ENCODE peak calls at places on chromosome 4, in eight cellular contexts. B is neural crest cell; C is left ventricle myocardium inferior; O is CD8-positive, alpha-beta T cell; F is type B pancreatic cell; S is epithelial cell of proximal tubule; L is astrocyte of the spinal cord; G is AG10803. P is an unnamed sample.
A peak's percentile ranks its signal among the peaks of the same experiment; 100 is the strongest.

GRCh38 chr4:95547708-95548471 is 883 bp downstream of the UNC5C start:
- DNase-seq in G (peak; percentile 2), B (peak; percentile 41), L (peak; percentile 46), F (no peak), C (peak; percentile 25), S (no peak), O (no peak), P (no peak)

GRCh38 chr4:106583567-106583966 is 215.0 kb upstream of the GIMD1 start:
- DNase-seq in S (peak; percentile 89), G (peak; percentile 98), O (no peak), L (peak; percentile 95), B (no peak), C (no peak), F (no peak), P (no peak)

GRCh38 chr4:83150563-83151330 is 36.2 kb upstream of the PLAC8 start:
- DNase-seq in O (no peak), S (no peak), F (no peak), L (no peak), B (no peak), G (no peak), C (no peak), P (no peak)

GRCh38 chr4:118787844-118788380 is 48.0 kb downstream of the SEC24D start:
- DNase-seq in O (no peak), S (no peak), C (no peak), B (no peak), F (no peak), G (no peak), L (no peak), P (no peak)

GRCh38 chr4:40731792-40732245 is 17.9 kb upstream of the NSUN7 start:
- DNase-seq in S (peak; percentile 41), F (no peak), L (no peak), G (no peak), B (no peak), C (peak; percentile 24), O (no peak), P (no peak)

GRCh38 chr4:5563856-5564255 is 144.5 kb downstream of the EVC2 start:
- DNase-seq in B (no peak), C (no peak), G (no peak), S (no peak), F (no peak), O (no peak), L (no peak), P (no peak)

GRCh38 chr4:17029432-17029831 is 131.0 kb upstream of the LDB2 start:
- DNase-seq in S (no peak), L (no peak), B (no peak), C (no peak), O (no peak), F (no peak), G (no peak), P (no peak)

GRCh38 chr4:169682360-169683047 is 62.1 kb downstream of the CLCN3 start:
- DNase-seq in F (no peak), B (no peak), O (no peak), L (no peak), S (no peak), G (peak; percentile 77), C (no peak), P (no peak)

GRCh38 chr4:12729384-12729783 is 754.8 kb downstream of the RAB28 start:
- DNase-seq in L (peak; percentile 24), F (no peak), O (no peak), C (no peak), G (peak; percentile 8), B (no peak), S (no peak), P (no peak)

GRCh38 chr4:110487873-110488272 is 11.9 kb downstream of the ENPEP start:
- DNase-seq in S (no peak), C (no peak), B (no peak), G (peak; percentile 21), L (no peak), O (no peak), F (no peak), P (no peak)

GRCh38 chr4:10204401-10205058 is 87.9 kb upstream of the WDR1 start:
- DNase-seq in F (no peak), O (no peak), C (peak; percentile 27), S (no peak), G (peak; percentile 95), B (no peak), L (no peak), P (no peak)

GRCh38 chr4:101009471-101009870 is 337.9 kb downstream of the PPP3CA start:
- DNase-seq in O (no peak), B (no peak), L (no peak), S (no peak), F (no peak), G (no peak), C (no peak), P (no peak)

GRCh38 chr4:140037353-140038030 is 116.5 kb downstream of the MAML3 start:
- DNase-seq in S (peak; percentile 51), L (peak; percentile 95), F (no peak), B (no peak), G (peak; percentile 79), C (no peak), O (no peak), P (no peak)

GRCh38 chr4:58962424-58962823 is 1852.2 kb upstream of the IGFBP7 start:
- DNase-seq in S (no peak), G (no peak), C (no peak), F (no peak), O (no peak), B (no peak), L (no peak), P (no peak)

GRCh38 chr4:2696423-2696822 is 59.7 kb downstream of the TNIP2 start:
- DNase-seq in B (no peak), G (no peak), L (no peak), O (no peak), C (no peak), S (no peak), F (no peak), P (no peak)

GRCh38 chr4:14446311-14446710 is 556.0 kb upstream of the CPEB2 start:
- DNase-seq in F (no peak), G (no peak), B (no peak), O (no peak), C (no peak), S (no peak), L (peak; percentile 61), P (no peak)

DNA sequence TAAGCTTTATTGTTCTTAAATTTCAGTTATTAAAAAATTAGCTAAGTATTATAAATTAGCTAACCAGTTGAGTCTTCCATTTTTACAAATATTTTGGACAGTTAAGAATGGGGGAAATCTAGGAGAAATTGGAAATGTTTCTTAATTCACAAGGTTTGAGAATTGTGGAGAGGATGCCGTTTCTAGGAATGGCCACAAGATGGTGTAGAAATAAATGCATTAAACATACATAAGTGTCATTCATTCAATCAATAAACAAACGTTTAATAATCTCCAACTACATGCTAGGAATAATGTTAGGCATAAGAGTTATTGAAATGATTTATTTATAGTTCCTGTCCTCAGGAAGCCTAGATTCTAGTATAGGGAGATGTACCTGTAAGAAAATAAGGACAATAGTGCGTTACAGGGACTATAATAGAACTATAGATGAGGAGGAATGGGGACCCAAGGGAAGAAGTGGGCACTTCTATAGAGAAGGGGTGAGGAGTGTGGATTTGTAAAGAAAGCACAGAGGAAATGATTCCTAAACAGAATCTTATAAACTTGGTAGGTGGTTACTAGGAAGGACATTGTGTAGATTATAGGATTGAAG is 195.7 kb upstream of the ANK2 start:
- DNase-seq in G (no peak), S (no peak), B (no peak), L (peak; percentile 14), C (no peak), F (no peak), O (no peak), P (no peak)
- TF ChIP-seq CTCF in G (peak; percentile 59), S (peak; percentile 54), B (peak; percentile 58), L (peak; percentile 57), C (peak; percentile 49), F (peak; percentile 69), O (no peak), P (peak; percentile 83)

GRCh38 chr4:120055795-120056194 is 10.9 kb downstream of the MAD2L1 start:
- DNase-seq in B (no peak), O (no peak), G (no peak), C (no peak), F (no peak), S (no peak), L (no peak), P (no peak)

GRCh38 chr4:120057416-120057815 is 9.2 kb downstream of the MAD2L1 start:
- DNase-seq in O (no peak), L (no peak), B (no peak), S (no peak), G (no peak), F (no peak), C (no peak), P (no peak)

GRCh38 chr4:120055167-120055566 is 11.5 kb downstream of the MAD2L1 start:
- DNase-seq in S (no peak), C (no peak), G (no peak), O (no peak), L (no peak), F (no peak), B (no peak), P (no peak)

GRCh38 chr4:120053916-120054315 is 12.7 kb downstream of the MAD2L1 start:
- DNase-seq in L (no peak), O (no peak), B (no peak), G (no peak), F (no peak), S (no peak), C (no peak), P (no peak)

GRCh38 chr4:120056249-120056648 is 10.4 kb downstream of the MAD2L1 start:
- DNase-seq in F (no peak), L (peak; percentile 64), S (no peak), O (no peak), G (peak; percentile 53), B (no peak), C (no peak), P (no peak)
- TF ChIP-seq CTCF in F (peak; percentile 60), L (peak; percentile 24), S (no peak), O (no peak), G (peak; percentile 49), B (peak; percentile 58), C (peak; percentile 44), P (peak; percentile 85)

GRCh38 chr4:172073590-172073989 is 260.4 kb downstream of the GALNTL6 start:
- DNase-seq in L (no peak), S (no peak), O (no peak), F (no peak), G (no peak), C (no peak), B (no peak), P (no peak)
- TF ChIP-seq CTCF in L (no peak), S (no peak), O (no peak), F (no peak), G (no peak), C (no peak), B (no peak), P (no peak)

DNA sequence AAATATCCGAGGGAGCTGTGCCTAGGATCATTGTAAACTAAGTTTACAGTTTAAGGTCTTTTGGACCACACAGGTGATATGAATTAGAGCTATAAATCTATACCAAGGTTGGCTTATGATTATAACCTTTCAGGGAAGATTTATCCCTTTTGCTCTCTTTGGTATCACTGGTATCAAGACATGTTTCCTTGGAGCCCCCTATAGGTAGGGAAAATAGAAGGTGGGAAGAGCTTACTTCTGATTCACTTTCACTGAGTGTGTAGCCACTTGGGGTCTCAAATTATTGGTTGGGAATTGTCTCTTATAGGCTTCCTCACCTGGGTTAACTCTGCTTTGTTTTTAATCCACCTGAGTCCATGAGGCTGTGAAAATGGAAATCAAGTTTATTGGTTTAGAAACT is 262.1 kb upstream of the NR3C2 start:
- DNase-seq in S (no peak), C (no peak), L (no peak), G (no peak), F (no peak), B (no peak), O (no peak), P (no peak)
- TF ChIP-seq CTCF in S (peak; percentile 38), C (peak; percentile 35), L (no peak), G (no peak), F (no peak), B (no peak), O (no peak), P (no peak)

P was measured in chondrocyte.